ENCODE peak calls at places on chromosome 13, in nine cellular contexts. V, R, Y, T, X, N, O, W and Z are unnamed samples.

GRCh38 chr13:77565635-77566034 is 30.1 kb downstream of the SCEL start:
- DNase-seq in X (no peak), W (no peak), Y (no peak), V (no peak), N (peak), T (no peak), R (no peak), O (no peak), Z (no peak)

GRCh38 chr13:98451676-98452105 is 125.2 kb downstream of the STK24 start:
- DNase-seq in V (peak), O (peak), R (no peak), N (peak), Y (no peak), X (no peak), T (no peak), W (no peak), Z (peak)

GRCh38 chr13:29581666-29582065 is 13.8 kb downstream of the SLC7A1 start:
- DNase-seq in N (no peak), O (no peak), X (no peak), V (no peak), Y (no peak), T (no peak), R (no peak), W (no peak), Z (peak)

GRCh38 chr13:51364404-51365008 is 25.0 kb downstream of the SERPINE3 start:
- DNase-seq in Y (no peak), X (no peak), V (no peak), N (peak), T (no peak), O (no peak), R (no peak), W (no peak), Z (no peak)

GRCh38 chr13:113927661-113928581 is 46.0 kb downstream of the C13orf46 start:
- DNase-seq in V (no peak), T (no peak), X (no peak), O (peak), Y (peak), N (peak), R (no peak), W (no peak), Z (peak)

GRCh38 chr13:59236309-59236939 is 927.3 kb downstream of the DIAPH3 start:
- DNase-seq in N (no peak), X (no peak), Y (no peak), T (no peak), R (no peak), O (no peak), V (no peak), W (no peak), Z (no peak)

GRCh38 chr13:52644108-52644507 is 1.9 kb downstream of the HNRNPA1L2 start:
- DNase-seq in X (no peak), R (no peak), Y (no peak), N (no peak), V (no peak), T (no peak), O (no peak), W (no peak), Z (no peak)

GRCh38 chr13:110570886-110571285 is 9.4 kb upstream of the RAB20 start:
- DNase-seq in T (no peak), R (no peak), N (no peak), Y (peak), W (no peak), O (no peak), X (no peak), V (no peak), Z (no peak)

GRCh38 chr13:113846639-113847318 is 17.1 kb downstream of the GAS6 start:
- DNase-seq in R (no peak), N (no peak), O (peak), X (no peak), W (no peak), Y (peak), T (no peak), V (no peak), Z (peak)

GRCh38 chr13:75091185-75091584 is 390.8 kb downstream of the TBC1D4 start:
- DNase-seq in V (no peak), W (no peak), X (no peak), R (no peak), N (no peak), Y (no peak), T (no peak), O (no peak), Z (no peak)

GRCh38 chr13:105991622-105992254 is 543.7 kb downstream of the EFNB2 start:
- DNase-seq in W (no peak), X (no peak), N (peak), T (no peak), R (no peak), V (no peak), O (no peak), Y (no peak), Z (no peak)

GRCh38 chr13:32940601-32941000 is 75.6 kb upstream of the KL start:
- DNase-seq in N (peak), Y (no peak), R (no peak), O (peak), V (no peak), W (no peak), X (no peak), T (no peak), Z (no peak)

GRCh38 chr13:62309904-62310303 is 894.3 kb upstream of the PCDH20 start:
- DNase-seq in O (no peak), N (no peak), X (no peak), R (no peak), W (no peak), Y (no peak), T (no peak), V (no peak), Z (no peak)

GRCh38 chr13:24243311-24243710 is 66.1 kb upstream of the C1QTNF9 start:
- DNase-seq in T (no peak), Y (no peak), X (no peak), V (no peak), O (no peak), N (no peak), W (no peak), R (no peak), Z (no peak)

GRCh38 chr13:29884671-29885424 is 34.4 kb upstream of the UBL3 start:
- DNase-seq in O (no peak), V (no peak), W (no peak), T (no peak), R (no peak), Y (no peak), N (peak), X (no peak), Z (no peak)